ENCODE peak calls at places on chromosomes 11 and 22, in six cellular contexts. H is Panc1, U is H9, G is astrocyte of the spinal cord, Y is activated B cell treated with CpG ODN at 0.5 μM for 24 hours, L is adrenal gland. E is an unnamed sample.

GRCh38 chr11:71285111-71285510 is 32.7 kb upstream of the SHANK2 start:
- DNase-seq in H (no peak), U (peak), G (no peak), Y (no peak), L (no peak), E (no peak)

GRCh38 chr11:117443269-117444186 is 115.9 kb downstream of the CEP164 start:
- DNase-seq in H (no peak), U (peak), G (no peak), Y (no peak), L (peak), E (no peak)

GRCh38 chr11:107683807-107684206 is 28.0 kb downstream of the SLN start:
- DNase-seq in H (no peak), U (peak), G (no peak), Y (no peak), L (no peak), E (no peak)

GRCh38 chr22:50581950-50582561 is 593 bp downstream of the CHKB start:
- DNase-seq in H (no peak), U (no peak), G (no peak), Y (no peak), L (peak), E (no peak)

GRCh38 chr11:76617553-76618265 is 52.8 kb downstream of the LRRC32 start:
- DNase-seq in H (no peak), U (peak), G (peak), Y (peak), L (no peak), E (no peak)

GRCh38 chr11:75239551-75240290 is 853 bp upstream of the TPBGL start:
- DNase-seq in H (no peak), U (no peak), G (no peak), Y (no peak), L (no peak), E (no peak)

GRCh38 chr11:27864046-27865025 is 164.1 kb upstream of the BDNF start:
- DNase-seq in H (no peak), U (no peak), G (no peak), Y (no peak), L (no peak), E (no peak)

GRCh38 chr22:46612904-46613605 is 7.1 kb upstream of the GRAMD4 start:
- DNase-seq in H (no peak), U (no peak), G (no peak), Y (no peak), L (no peak), E (peak)

GRCh38 chr11:73996161-73996747 is 12.6 kb downstream of the UCP3 start:
- DNase-seq in H (no peak), U (no peak), G (no peak), Y (no peak), L (no peak), E (no peak)

GRCh38 chr11:114346709-114347141 is 50.5 kb downstream of the NNMT start:
- DNase-seq in H (no peak), U (no peak), G (no peak), Y (no peak), L (no peak), E (no peak)

GRCh38 chr11:889686-890475 is 20.7 kb downstream of the CHID1 start:
- DNase-seq in H (no peak), U (peak), G (no peak), Y (no peak), L (no peak), E (no peak)

GRCh38 chr22:17836977-17837742 is 62.9 kb upstream of the BID start:
- DNase-seq in H (no peak), U (peak), G (no peak), Y (no peak), L (no peak), E (no peak)

GRCh38 chr11:69297926-69298777 is 4.2 kb downstream of the MYEOV start:
- DNase-seq in H (no peak), U (no peak), G (peak), Y (peak), L (peak), E (no peak)

GRCh38 chr22:38935023-38935422 is 22.4 kb upstream of the APOBEC3A start:
- DNase-seq in H (no peak), U (no peak), G (no peak), Y (no peak), L (peak), E (no peak)

GRCh38 chr11:2797181-2797711 is 88.3 kb downstream of the CDKN1C start:
- DNase-seq in H (no peak), U (peak), G (no peak), Y (peak), L (peak), E (peak)

GRCh38 chr11:75633409-75634011 is 35.3 kb downstream of the MAP6 start:
- DNase-seq in H (no peak), U (no peak), G (no peak), Y (no peak), L (no peak), E (no peak)

GRCh38 chr11:122601131-122602125 is 54.1 kb upstream of the UBASH3B start:
- DNase-seq in H (no peak), U (no peak), G (peak), Y (no peak), L (peak), E (no peak)

GRCh38 chr11:1339066-1339675 is 29.7 kb upstream of the TOLLIP start:
- DNase-seq in H (no peak), U (peak), G (no peak), Y (no peak), L (no peak), E (no peak)

GRCh38 chr11:70901951-70902521 is 350.3 kb downstream of the SHANK2 start:
- DNase-seq in H (no peak), U (no peak), G (no peak), Y (no peak), L (no peak), E (no peak)

GRCh38 chr11:43419460-43419859 is 60.7 kb downstream of the TTC17 start:
- DNase-seq in H (peak), U (no peak), G (peak), Y (no peak), L (peak), E (no peak)

GRCh38 chr11:62593434-62594044 is 2.2 kb upstream of the TUT1 start:
- DNase-seq in H (no peak), U (peak), G (peak), Y (no peak), L (peak), E (peak)

GRCh38 chr22:42520663-42521546 is 1.3 kb upstream of the RRP7A start:
- DNase-seq in H (no peak), U (no peak), G (no peak), Y (no peak), L (no peak), E (no peak)

GRCh38 chr22:45400046-45400445 is 13.4 kb downstream of the SMC1B start:
- DNase-seq in H (no peak), U (no peak), G (no peak), Y (no peak), L (no peak), E (no peak)

GRCh38 chr11:100851584-100852152 is 164.6 kb downstream of the ARHGAP42 start:
- DNase-seq in H (no peak), U (no peak), G (no peak), Y (no peak), L (no peak), E (no peak)

GRCh38 chr22:19886605-19887250 is 32.1 kb upstream of the GNB1L start:
- DNase-seq in H (no peak), U (no peak), G (peak), Y (no peak), L (no peak), E (no peak)

GRCh38 chr11:105315287-105315686 is 175.7 kb upstream of the CARD18 start:
- DNase-seq in H (no peak), U (no peak), G (no peak), Y (no peak), L (no peak), E (no peak)
- TF ChIP-seq CTCF in H (peak), U (no peak), G (no peak), Y (no peak), L (no peak), E (no peak)

GRCh38 chr11:14420223-14420622 is 61.2 kb upstream of the RRAS2 start:
- DNase-seq in H (no peak), U (peak), G (no peak), Y (no peak), L (no peak), E (no peak)
- TF ChIP-seq CTCF in H (no peak), U (peak), G (no peak), Y (no peak), L (no peak), E (no peak)

GRCh38 chr11:96044311-96044710 is 120.4 kb upstream of the MTMR2 start:
- DNase-seq in H (no peak), U (no peak), G (no peak), Y (no peak), L (no peak), E (no peak)

GRCh38 chr11:96050435-96051182 is 126.7 kb upstream of the MTMR2 start:
- DNase-seq in H (no peak), U (no peak), G (peak), Y (no peak), L (no peak), E (no peak)

GRCh38 chr11:96049426-96049825 is 125.5 kb upstream of the MTMR2 start:
- DNase-seq in H (no peak), U (no peak), G (peak), Y (no peak), L (no peak), E (no peak)

GRCh38 chr11:96044747-96045146 is 120.8 kb upstream of the MTMR2 start:
- DNase-seq in H (no peak), U (no peak), G (no peak), Y (no peak), L (no peak), E (no peak)

GRCh38 chr11:96045622-96046456 is 121.9 kb upstream of the MTMR2 start:
- DNase-seq in H (no peak), U (peak), G (peak), Y (no peak), L (peak), E (no peak)
- TF ChIP-seq CTCF in H (peak), U (peak), G (peak), Y (no peak), L (peak), E (no peak)

DNA sequence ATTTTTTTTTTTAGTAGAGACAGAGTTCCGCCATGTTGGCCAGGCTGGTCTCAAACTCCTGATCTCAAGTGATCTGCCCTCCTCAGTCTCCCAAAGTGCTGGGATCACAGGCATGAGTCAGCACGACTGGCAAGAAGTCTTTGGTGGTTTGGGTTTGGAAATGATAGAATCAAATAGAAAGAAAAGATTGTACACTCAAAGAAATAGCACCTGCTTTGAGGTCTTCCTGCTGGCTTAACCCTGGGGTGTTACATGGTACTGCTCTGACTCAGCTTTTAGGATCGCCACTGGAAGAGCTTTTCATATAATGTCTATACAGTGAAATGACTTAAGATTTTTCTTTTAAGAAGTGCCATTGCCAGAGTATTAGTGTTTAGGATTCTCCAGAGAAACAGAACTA is 50.2 kb downstream of the JAM3 start:
- DNase-seq in H (no peak), U (no peak), G (peak), Y (no peak), L (no peak), E (no peak)
- TF ChIP-seq CTCF in H (no peak), U (no peak), G (no peak), Y (no peak), L (no peak), E (no peak)